ENCODE peak calls at places on chromosomes 1 and 21, in ten cellular contexts. One of them, this sample, is unnamed.

GRCh38 chr1:151142411-151143056 is 3.9 kb downstream of the SEMA6C start:
- DNase-seq in fibroblast of the aortic adventitia: no peak
- DNase-seq in A549: no peak
- DNase-seq in HL-60: no peak
- DNase-seq in endothelial cell: no peak
- DNase-seq in ovary: no peak
- DNase-seq in GM10248: no peak
- DNase-seq in MCF 10A: no peak
- DNase-seq in Caco-2: no peak
- DNase-seq in AG04450: no peak
- DNase-seq in this sample: no peak

GRCh38 chr21:24428539-24429186 is 1178.6 kb downstream of the MRPL39 start:
- DNase-seq in fibroblast of the aortic adventitia: no peak
- DNase-seq in AG04450: no peak
- DNase-seq in ovary: no peak
- DNase-seq in HL-60: no peak
- DNase-seq in GM10248: no peak
- DNase-seq in A549: no peak
- DNase-seq in Caco-2: no peak
- DNase-seq in endothelial cell: no peak
- DNase-seq in MCF 10A: peak; percentile 2
- DNase-seq in this sample: peak; percentile 2

GRCh38 chr21:44450402-44450801 is 4.9 kb upstream of the LRRC3 start:
- DNase-seq in GM10248: no peak
- DNase-seq in A549: no peak
- DNase-seq in fibroblast of the aortic adventitia: no peak
- DNase-seq in Caco-2: peak; percentile 23
- DNase-seq in AG04450: no peak
- DNase-seq in endothelial cell: no peak
- DNase-seq in ovary: no peak
- DNase-seq in HL-60: no peak
- DNase-seq in MCF 10A: no peak
- DNase-seq in this sample: no peak

GRCh38 chr1:166952002-166952746 is 23.2 kb downstream of the ILDR2 start:
- DNase-seq in A549: no peak
- DNase-seq in fibroblast of the aortic adventitia: peak; percentile 74
- DNase-seq in GM10248: no peak
- DNase-seq in AG04450: peak; percentile 23
- DNase-seq in ovary: no peak
- DNase-seq in HL-60: no peak
- DNase-seq in Caco-2: no peak
- DNase-seq in MCF 10A: peak; percentile 81
- DNase-seq in endothelial cell: no peak
- DNase-seq in this sample: no peak

GRCh38 chr1:207825719-207826556 is 74.1 kb downstream of the CD46 start:
- DNase-seq in MCF 10A: peak; percentile 45
- DNase-seq in ovary: peak; percentile 59
- DNase-seq in fibroblast of the aortic adventitia: peak; percentile 76
- DNase-seq in GM10248: peak; percentile 81
- DNase-seq in Caco-2: peak; percentile 28
- DNase-seq in HL-60: peak; percentile 92
- DNase-seq in endothelial cell: no peak
- DNase-seq in A549: peak; percentile 31
- DNase-seq in AG04450: no peak
- DNase-seq in this sample: peak; percentile 80

GRCh38 chr1:9343269-9343668 is 50.6 kb downstream of the SPSB1 start:
- DNase-seq in Caco-2: no peak
- DNase-seq in ovary: no peak
- DNase-seq in MCF 10A: no peak
- DNase-seq in HL-60: no peak
- DNase-seq in endothelial cell: no peak
- DNase-seq in GM10248: no peak
- DNase-seq in fibroblast of the aortic adventitia: no peak
- DNase-seq in A549: no peak
- DNase-seq in AG04450: no peak
- DNase-seq in this sample: no peak

GRCh38 chr1:112735752-112736151 is 20.6 kb upstream of the PPM1J start:
- DNase-seq in Caco-2: no peak
- DNase-seq in GM10248: no peak
- DNase-seq in endothelial cell: no peak
- DNase-seq in HL-60: no peak
- DNase-seq in A549: peak; percentile 23
- DNase-seq in MCF 10A: peak; percentile 64
- DNase-seq in fibroblast of the aortic adventitia: peak; percentile 62
- DNase-seq in AG04450: peak; percentile 53
- DNase-seq in ovary: no peak
- DNase-seq in this sample: no peak

GRCh38 chr1:100313382-100313781 is 38.9 kb upstream of the CDC14A start:
- DNase-seq in AG04450: no peak
- DNase-seq in fibroblast of the aortic adventitia: no peak
- DNase-seq in MCF 10A: no peak
- DNase-seq in Caco-2: no peak
- DNase-seq in HL-60: no peak
- DNase-seq in ovary: no peak
- DNase-seq in endothelial cell: no peak
- DNase-seq in GM10248: no peak
- DNase-seq in A549: no peak
- DNase-seq in this sample: no peak

GRCh38 chr1:112268408-112268807 is 127.6 kb upstream of the CTTNBP2NL start:
- DNase-seq in HL-60: no peak
- DNase-seq in A549: no peak
- DNase-seq in GM10248: no peak
- DNase-seq in endothelial cell: no peak
- DNase-seq in AG04450: no peak
- DNase-seq in fibroblast of the aortic adventitia: peak; percentile 41
- DNase-seq in Caco-2: no peak
- DNase-seq in ovary: no peak
- DNase-seq in MCF 10A: no peak
- DNase-seq in this sample: no peak

GRCh38 chr21:31455506-31455905 is 111.4 kb upstream of the TIAM1 start:
- DNase-seq in fibroblast of the aortic adventitia: no peak
- DNase-seq in MCF 10A: no peak
- DNase-seq in GM10248: no peak
- DNase-seq in AG04450: no peak
- DNase-seq in ovary: no peak
- DNase-seq in Caco-2: no peak
- DNase-seq in A549: no peak
- DNase-seq in HL-60: no peak
- DNase-seq in endothelial cell: no peak
- DNase-seq in this sample: no peak

GRCh38 chr21:31456201-31456600 is 112.1 kb upstream of the TIAM1 start:
- DNase-seq in Caco-2: no peak
- DNase-seq in GM10248: no peak
- DNase-seq in endothelial cell: no peak
- DNase-seq in AG04450: no peak
- DNase-seq in A549: no peak
- DNase-seq in HL-60: no peak
- DNase-seq in fibroblast of the aortic adventitia: no peak
- DNase-seq in MCF 10A: no peak
- DNase-seq in ovary: no peak
- DNase-seq in this sample: no peak

GRCh38 chr21:31457675-31458074 is 113.6 kb upstream of the TIAM1 start:
- DNase-seq in AG04450: no peak
- DNase-seq in fibroblast of the aortic adventitia: no peak
- DNase-seq in GM10248: no peak
- DNase-seq in MCF 10A: peak; percentile 25
- DNase-seq in ovary: no peak
- DNase-seq in HL-60: no peak
- DNase-seq in Caco-2: no peak
- DNase-seq in A549: peak; percentile 1
- DNase-seq in endothelial cell: peak; percentile 22
- DNase-seq in this sample: no peak

GRCh38 chr21:31460985-31461384 is 116.9 kb upstream of the TIAM1 start:
- DNase-seq in endothelial cell: no peak
- DNase-seq in HL-60: no peak
- DNase-seq in ovary: no peak
- DNase-seq in AG04450: no peak
- DNase-seq in A549: no peak
- DNase-seq in Caco-2: no peak
- DNase-seq in GM10248: no peak
- DNase-seq in MCF 10A: no peak
- DNase-seq in fibroblast of the aortic adventitia: no peak
- DNase-seq in this sample: no peak

GRCh38 chr21:31459457-31459856 is 115.4 kb upstream of the TIAM1 start:
- DNase-seq in ovary: no peak
- DNase-seq in MCF 10A: peak; percentile 47
- DNase-seq in Caco-2: no peak
- DNase-seq in HL-60: no peak
- DNase-seq in A549: peak; percentile 44
- DNase-seq in fibroblast of the aortic adventitia: no peak
- DNase-seq in endothelial cell: peak; percentile 26
- DNase-seq in GM10248: no peak
- DNase-seq in AG04450: no peak
- DNase-seq in this sample: no peak
- TF ChIP-seq CTCF in ovary: no peak
- TF ChIP-seq CTCF in MCF 10A: peak; percentile 24
- TF ChIP-seq CTCF in Caco-2: no peak
- TF ChIP-seq CTCF in HL-60: no peak
- TF ChIP-seq CTCF in A549: peak; percentile 39
- TF ChIP-seq CTCF in fibroblast of the aortic adventitia: no peak
- TF ChIP-seq CTCF in endothelial cell: peak; percentile 26
- TF ChIP-seq CTCF in GM10248: no peak
- TF ChIP-seq CTCF in AG04450: no peak
- TF ChIP-seq CTCF in this sample: no peak

GRCh38 chr21:46099476-46099875 is 1.6 kb downstream of the COL6A2 start:
- DNase-seq in HL-60: no peak
- DNase-seq in ovary: peak; percentile 56
- DNase-seq in fibroblast of the aortic adventitia: peak; percentile 52
- DNase-seq in Caco-2: peak; percentile 35
- DNase-seq in A549: no peak
- DNase-seq in endothelial cell: peak; percentile 19
- DNase-seq in GM10248: no peak
- DNase-seq in MCF 10A: no peak
- DNase-seq in AG04450: no peak
- DNase-seq in this sample: peak; percentile 20

GRCh38 chr21:46096997-46097825 is 701 bp upstream of the COL6A2 start:
- DNase-seq in ovary: peak; percentile 51
- DNase-seq in A549: no peak
- DNase-seq in fibroblast of the aortic adventitia: no peak
- DNase-seq in Caco-2: peak; percentile 32
- DNase-seq in AG04450: no peak
- DNase-seq in HL-60: no peak
- DNase-seq in MCF 10A: no peak
- DNase-seq in endothelial cell: peak; percentile 19
- DNase-seq in GM10248: peak; percentile 18
- DNase-seq in this sample: peak; percentile 34

GRCh38 chr21:46096596-46096981 is 1.3 kb upstream of the COL6A2 start:
- DNase-seq in MCF 10A: no peak
- DNase-seq in fibroblast of the aortic adventitia: no peak
- DNase-seq in AG04450: no peak
- DNase-seq in ovary: peak; percentile 21
- DNase-seq in endothelial cell: peak; percentile 2
- DNase-seq in A549: no peak
- DNase-seq in HL-60: no peak
- DNase-seq in GM10248: peak; percentile 9
- DNase-seq in Caco-2: no peak
- DNase-seq in this sample: peak; percentile 22

GRCh38 chr21:46098303-46099141 is 610 bp downstream of the COL6A2 start:
- DNase-seq in HL-60: no peak
- DNase-seq in MCF 10A: no peak
- DNase-seq in Caco-2: peak; percentile 19
- DNase-seq in GM10248: peak; percentile 17
- DNase-seq in fibroblast of the aortic adventitia: peak; percentile 26
- DNase-seq in AG04450: no peak
- DNase-seq in endothelial cell: peak; percentile 31
- DNase-seq in A549: no peak
- DNase-seq in ovary: peak; percentile 49
- DNase-seq in this sample: peak; percentile 41

DNA sequence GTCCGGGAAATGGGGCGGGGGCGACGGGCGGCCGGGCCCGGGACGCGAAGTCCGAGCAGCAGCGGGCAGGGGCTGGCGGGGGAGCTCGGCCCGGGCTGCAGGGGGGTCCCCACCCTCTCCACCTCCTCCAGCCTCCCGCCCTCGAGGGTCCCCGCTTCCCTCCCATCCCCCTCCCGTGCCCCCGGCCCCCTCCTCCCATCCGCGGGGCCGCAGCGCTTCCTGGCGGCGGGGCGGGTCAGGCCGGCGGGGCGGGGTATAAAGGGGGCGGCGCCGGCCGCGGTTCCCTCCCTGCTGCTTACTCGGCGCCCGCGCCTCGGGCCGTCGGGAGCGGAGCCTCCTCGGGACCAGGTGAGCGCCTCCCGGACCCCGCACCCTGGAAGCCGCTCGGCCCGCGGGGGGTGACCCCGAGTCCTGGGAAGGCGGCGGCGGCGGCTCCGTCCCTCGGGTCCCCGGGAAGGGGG is at the start of gene COL6A2:
- DNase-seq in endothelial cell: peak; percentile 76
- DNase-seq in GM10248: peak; percentile 31
- DNase-seq in AG04450: no peak
- DNase-seq in A549: peak; percentile 10
- DNase-seq in HL-60: no peak
- DNase-seq in MCF 10A: peak; percentile 16
- DNase-seq in fibroblast of the aortic adventitia: peak; percentile 53
- DNase-seq in Caco-2: peak; percentile 41
- DNase-seq in ovary: peak; percentile 82
- DNase-seq in this sample: peak; percentile 77
- TF ChIP-seq CTCF in endothelial cell: peak; percentile 37
- TF ChIP-seq CTCF in GM10248: no peak
- TF ChIP-seq CTCF in AG04450: peak; percentile 18
- TF ChIP-seq CTCF in A549: no peak
- TF ChIP-seq CTCF in HL-60: no peak
- TF ChIP-seq CTCF in MCF 10A: no peak
- TF ChIP-seq CTCF in fibroblast of the aortic adventitia: peak; percentile 20
- TF ChIP-seq CTCF in Caco-2: no peak
- TF ChIP-seq CTCF in ovary: peak; percentile 53
- TF ChIP-seq CTCF in this sample: no peak

GRCh38 chr1:61133048-61134019 is 51.0 kb downstream of the NFIA start:
- DNase-seq in HL-60: no peak
- DNase-seq in ovary: no peak
- DNase-seq in GM10248: no peak
- DNase-seq in A549: peak; percentile 69
- DNase-seq in fibroblast of the aortic adventitia: no peak
- DNase-seq in AG04450: no peak
- DNase-seq in MCF 10A: no peak
- DNase-seq in endothelial cell: no peak
- DNase-seq in Caco-2: no peak
- DNase-seq in this sample: no peak
- TF ChIP-seq CTCF in HL-60: no peak
- TF ChIP-seq CTCF in ovary: no peak
- TF ChIP-seq CTCF in GM10248: no peak
- TF ChIP-seq CTCF in A549: no peak
- TF ChIP-seq CTCF in fibroblast of the aortic adventitia: no peak
- TF ChIP-seq CTCF in AG04450: no peak
- TF ChIP-seq CTCF in MCF 10A: no peak
- TF ChIP-seq CTCF in endothelial cell: no peak
- TF ChIP-seq CTCF in Caco-2: no peak
- TF ChIP-seq CTCF in this sample: no peak

DNA sequence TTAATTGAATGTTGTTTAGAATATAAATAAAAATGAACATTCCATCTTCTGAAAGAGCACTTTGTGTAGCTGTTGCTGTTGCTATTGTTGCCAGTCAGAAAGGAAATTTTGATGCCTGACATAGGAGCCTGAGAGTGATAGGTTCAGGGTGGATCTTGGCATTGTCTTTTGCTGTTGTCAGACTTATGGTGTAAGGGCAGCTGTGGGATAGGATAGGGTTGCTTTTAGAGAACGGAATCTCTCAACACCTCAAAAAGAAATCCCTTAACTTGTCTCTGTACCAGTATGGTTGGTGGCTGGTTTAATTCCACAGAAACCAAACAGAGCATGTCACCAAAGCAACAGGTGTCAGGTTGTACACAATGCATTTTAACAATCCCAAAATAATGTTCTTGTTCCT is 62.7 kb downstream of the ESRRG start:
- DNase-seq in endothelial cell: no peak
- DNase-seq in HL-60: no peak
- DNase-seq in MCF 10A: no peak
- DNase-seq in GM10248: no peak
- DNase-seq in A549: no peak
- DNase-seq in fibroblast of the aortic adventitia: no peak
- DNase-seq in AG04450: no peak
- DNase-seq in ovary: no peak
- DNase-seq in Caco-2: no peak
- DNase-seq in this sample: no peak
- TF ChIP-seq CTCF in endothelial cell: no peak
- TF ChIP-seq CTCF in HL-60: no peak
- TF ChIP-seq CTCF in MCF 10A: no peak
- TF ChIP-seq CTCF in GM10248: no peak
- TF ChIP-seq CTCF in A549: no peak
- TF ChIP-seq CTCF in fibroblast of the aortic adventitia: no peak
- TF ChIP-seq CTCF in AG04450: no peak
- TF ChIP-seq CTCF in ovary: no peak
- TF ChIP-seq CTCF in Caco-2: no peak
- TF ChIP-seq CTCF in this sample: no peak